ENCODE peak calls at places on chromosomes 12 and 14, in ten cellular contexts. C, Z, G, T, S, P, M, V, Y and I are unnamed samples.

GRCh38 chr12:47963340-47964040 is at the start of gene TMEM106C:
- DNase-seq in C (peak; percentile 95), Z (peak; percentile 72), G (peak; percentile 94), T (peak; percentile 96), S (peak; percentile 87), P (peak; percentile 93), M (peak; percentile 96), V (peak; percentile 93), Y (peak; percentile 97), I (peak; percentile 83)

GRCh38 chr12:93839076-93839475 is 161.9 kb downstream of the CRADD start:
- DNase-seq in C (no peak), Z (no peak), G (no peak), T (no peak), S (no peak), P (no peak), M (no peak), V (no peak), Y (no peak), I (no peak)

GRCh38 chr12:63862187-63863107 is 17.9 kb downstream of the SRGAP1 start:
- DNase-seq in C (peak; percentile 66), Z (peak; percentile 67), G (no peak), T (no peak), S (no peak), P (peak; percentile 97), M (no peak), V (no peak), Y (no peak), I (peak; percentile 63)

GRCh38 chr14:95896628-95897027 is 20.0 kb downstream of the TUNAR start:
- DNase-seq in C (no peak), Z (no peak), G (no peak), T (no peak), S (no peak), P (no peak), M (no peak), V (no peak), Y (peak; percentile 47), I (no peak)

GRCh38 chr12:70177637-70178036 is 65.6 kb upstream of the CNOT2 start:
- DNase-seq in C (no peak), Z (no peak), G (no peak), T (no peak), S (no peak), P (no peak), M (no peak), V (no peak), Y (no peak), I (no peak)

GRCh38 chr14:105448706-105449111 is 25.9 kb upstream of the CRIP2 start:
- DNase-seq in C (peak; percentile 79), Z (peak; percentile 7), G (peak; percentile 63), T (peak; percentile 88), S (peak; percentile 55), P (peak; percentile 51), M (peak; percentile 15), V (peak; percentile 66), Y (peak; percentile 73), I (peak; percentile 23)

GRCh38 chr12:116314477-116314876 is 37.0 kb upstream of the MED13L start:
- DNase-seq in C (no peak), Z (no peak), G (no peak), T (no peak), S (no peak), P (no peak), M (no peak), V (no peak), Y (no peak), I (no peak)

GRCh38 chr12:42590324-42590934 is 883 bp upstream of the PRICKLE1 start:
- DNase-seq in C (no peak), Z (no peak), G (no peak), T (peak; percentile 62), S (no peak), P (peak; percentile 28), M (no peak), V (peak; percentile 28), Y (peak; percentile 62), I (peak; percentile 16)

GRCh38 chr14:76219873-76220272 is 68.2 kb downstream of the GPATCH2L start:
- DNase-seq in C (no peak), Z (no peak), G (no peak), T (no peak), S (no peak), P (no peak), M (no peak), V (no peak), Y (no peak), I (no peak)

GRCh38 chr14:91363776-91364523 is 53.7 kb downstream of the CCDC88C start:
- DNase-seq in C (no peak), Z (no peak), G (no peak), T (no peak), S (no peak), P (no peak), M (no peak), V (no peak), Y (no peak), I (no peak)

GRCh38 chr12:989751-990278 is 1.2 kb upstream of the ERC1 start:
- DNase-seq in C (peak; percentile 62), Z (no peak), G (peak; percentile 9), T (no peak), S (no peak), P (peak; percentile 21), M (no peak), V (no peak), Y (peak; percentile 55), I (peak; percentile 79)
- H3K4me3 ChIP-seq in C (peak overlapping the region; percentile 80), Z (peak overlapping the region; percentile 80), G (peak overlapping the region; percentile 89), T (peak overlapping the region; percentile 94), S (peak overlapping the region; percentile 92), P (peak overlapping the region; percentile 87), M (peak overlapping the region; percentile 71), V (peak overlapping the region; percentile 57), Y (peak overlapping the region; percentile 99), I (peak overlapping the region; percentile 86)

DNA sequence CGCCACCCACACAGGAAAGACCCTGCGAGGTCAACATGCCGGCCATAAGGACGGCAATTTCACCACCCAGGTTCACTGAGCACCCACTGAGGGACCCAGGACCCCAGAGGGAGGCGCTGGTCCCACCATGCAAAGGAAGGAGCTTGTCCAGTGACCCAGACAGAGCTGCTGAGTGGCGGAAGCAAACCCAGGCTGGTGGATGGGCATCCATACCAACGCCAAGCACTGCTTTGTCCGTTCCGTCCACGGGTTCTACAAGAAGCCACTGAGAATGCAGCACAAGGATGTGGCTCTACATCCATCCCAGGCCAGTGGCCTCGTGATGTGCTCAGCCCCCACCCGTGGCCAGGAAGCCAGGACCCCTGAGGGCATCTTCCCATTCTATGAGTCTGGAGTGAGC is 23.8 kb upstream of the GOLGA3 start:
- DNase-seq in C (no peak), Z (no peak), G (no peak), T (no peak), S (no peak), P (no peak), M (no peak), V (no peak), Y (no peak), I (no peak)
- H3K36me3 ChIP-seq in C (peaks cover 25% of the 10 kb centered on the region), Z (peaks cover 20% of the 10 kb centered on the region), G (peaks cover 10% of the 10 kb centered on the region), T (peaks cover 7% of the 10 kb centered on the region), S (peaks cover 71% of the 10 kb centered on the region), P (peaks cover 38% of the 10 kb centered on the region), M (peaks cover 83% of the 10 kb centered on the region), V (no peaks in the 10 kb centered on the region), Y (peaks cover 34% of the 10 kb centered on the region), I (peaks cover 5% of the 10 kb centered on the region)

DNA sequence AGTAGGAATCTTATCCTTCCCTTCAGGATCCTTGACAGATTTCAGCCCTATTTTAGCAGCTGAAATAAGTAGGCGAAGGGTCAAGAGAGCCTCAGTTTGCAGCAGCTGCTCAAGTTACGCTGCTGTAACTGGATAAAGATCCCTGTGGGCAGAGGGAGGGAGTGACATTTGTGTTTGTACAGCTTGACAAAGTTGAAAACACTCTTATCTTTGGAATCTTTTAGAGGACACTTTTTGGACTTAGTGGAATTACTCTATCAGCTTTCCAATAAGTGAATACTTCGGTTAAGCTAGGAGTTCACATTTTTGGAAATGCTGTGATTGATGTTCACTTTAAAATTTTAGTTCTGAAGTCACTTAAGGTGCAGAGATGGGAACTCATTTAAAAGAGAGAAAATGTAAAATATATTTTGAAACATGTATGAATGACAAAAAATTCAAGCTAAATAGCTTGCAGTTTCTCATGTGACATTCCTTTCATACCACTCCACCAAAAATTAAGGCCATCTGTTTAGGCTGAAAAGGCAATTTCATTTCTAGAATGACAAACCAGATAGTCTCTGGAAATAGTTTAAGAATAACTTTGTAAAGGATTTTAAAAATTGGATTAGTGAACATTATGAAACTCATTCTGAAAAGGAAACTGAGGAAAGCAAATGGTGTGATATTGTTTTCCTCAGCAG is 55.2 kb downstream of the SLC38A4 start:
- DNase-seq in C (peak; percentile 57), Z (no peak), G (no peak), T (peak; percentile 49), S (no peak), P (no peak), M (no peak), V (no peak), Y (peak; percentile 56), I (no peak)
- H3K4me3 ChIP-seq in C (no peak overlapping the region), Z (no peak overlapping the region), G (no peak overlapping the region), T (peak overlapping the region; percentile 25), S (no peak overlapping the region), P (no peak overlapping the region), M (no peak overlapping the region), V (no peak overlapping the region), Y (no peak overlapping the region), I (no peak overlapping the region)

GRCh38 chr12:118033902-118034301 is 17.4 kb downstream of the RFC5 start:
- DNase-seq in C (no peak), Z (no peak), G (no peak), T (no peak), S (no peak), P (no peak), M (no peak), V (no peak), Y (no peak), I (no peak)
- H3K36me3 ChIP-seq in C (peaks cover 98% of the 10 kb centered on the region), Z (peaks cover 45% of the 10 kb centered on the region), G (peaks cover 19% of the 10 kb centered on the region), T (peaks cover 13% of the 10 kb centered on the region), S (peaks cover 54% of the 10 kb centered on the region), P (peaks cover 34% of the 10 kb centered on the region), M (peaks cover 96% of the 10 kb centered on the region), V (no peaks in the 10 kb centered on the region), Y (peaks cover 50% of the 10 kb centered on the region), I (peaks cover 96% of the 10 kb centered on the region)

DNA sequence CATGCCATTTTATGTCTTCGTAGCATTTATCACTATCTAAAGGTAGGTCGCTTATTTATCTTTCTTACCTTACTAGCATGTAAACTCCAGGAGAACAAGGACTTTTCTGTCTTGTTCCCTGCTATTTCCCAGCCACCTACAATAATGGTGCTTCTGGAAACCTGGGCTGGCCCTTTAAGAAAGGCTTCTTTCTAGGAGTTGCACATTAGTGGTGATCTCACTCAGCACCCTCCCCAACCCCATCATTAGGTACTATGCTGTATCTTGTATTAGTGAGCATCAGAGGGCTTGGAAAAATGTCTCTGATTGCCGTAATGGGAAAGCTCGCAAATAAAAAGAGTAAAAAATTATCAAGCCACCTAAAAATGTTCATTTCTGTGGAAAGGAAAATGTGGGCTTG is 12.6 kb downstream of the CCDC92 start:
- DNase-seq in C (no peak), Z (no peak), G (no peak), T (no peak), S (no peak), P (no peak), M (no peak), V (no peak), Y (no peak), I (no peak)
- H3K4me3 ChIP-seq in C (no peak overlapping the region), Z (no peak overlapping the region), G (no peak overlapping the region), T (no peak overlapping the region), S (no peak overlapping the region), P (no peak overlapping the region), M (no peak overlapping the region), V (no peak overlapping the region), Y (no peak overlapping the region), I (no peak overlapping the region)

DNA sequence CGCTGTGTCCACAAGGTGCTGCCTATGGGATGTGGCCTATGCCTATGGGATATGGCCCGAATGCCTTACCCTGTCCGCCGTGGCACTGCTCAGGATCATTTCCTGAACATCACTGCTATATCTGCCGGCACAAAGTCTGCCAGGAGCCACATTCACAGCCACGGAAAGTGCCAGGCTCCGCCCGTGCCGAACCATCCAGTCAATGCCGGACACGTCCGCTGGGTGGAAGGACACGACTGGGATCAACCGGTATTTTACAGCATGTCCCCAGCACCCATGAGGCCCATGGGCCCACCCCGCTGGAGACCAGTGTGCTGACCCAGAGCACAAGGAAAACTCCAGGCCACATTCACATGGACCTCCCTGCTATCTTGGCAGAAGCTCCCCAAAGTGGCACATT is 14.6 kb upstream of the RAB35 start:
- DNase-seq in C (no peak), Z (no peak), G (no peak), T (no peak), S (no peak), P (no peak), M (no peak), V (no peak), Y (no peak), I (no peak)
- H3K36me3 ChIP-seq in C (peaks cover 94% of the 10 kb centered on the region), Z (peaks cover 52% of the 10 kb centered on the region), G (peaks cover 20% of the 10 kb centered on the region), T (peaks cover 34% of the 10 kb centered on the region), S (peaks cover 88% of the 10 kb centered on the region), P (peaks cover 36% of the 10 kb centered on the region), M (peaks cover 98% of the 10 kb centered on the region), V (peaks cover 3% of the 10 kb centered on the region), Y (peaks cover 86% of the 10 kb centered on the region), I (peaks cover 87% of the 10 kb centered on the region)